ENCODE peak calls at places on chromosomes 3 and 15, in ten cellular contexts. V, P, Q, N, C, M, Z, O, K and E are unnamed samples.

GRCh38 chr3:194330579-194330978 is 20.5 kb downstream of the CPN2 start:
- DNase-seq in V (no peak), K (no peak), O (no peak), C (peak), M (no peak), Q (no peak), N (no peak), P (no peak), Z (no peak), E (peak)

GRCh38 chr3:104437891-104438290 is 928.8 kb upstream of the ALCAM start:
- DNase-seq in Z (peak), Q (no peak), M (no peak), K (no peak), V (no peak), P (no peak), C (no peak), O (peak), N (no peak), E (no peak)

GRCh38 chr15:71709808-71710418 is 100.4 kb upstream of the NR2E3 start:
- DNase-seq in Z (no peak), O (no peak), N (no peak), C (no peak), K (no peak), V (no peak), P (no peak), M (no peak), Q (no peak), E (no peak)

GRCh38 chr3:157129782-157130137 is 30.2 kb downstream of the CCNL1 start:
- DNase-seq in N (no peak), K (no peak), V (no peak), M (peak), O (peak), C (no peak), P (no peak), Z (peak), Q (no peak), E (no peak)

GRCh38 chr3:45312836-45313493 is 75.4 kb upstream of the LARS2 start:
- DNase-seq in C (no peak), O (no peak), K (no peak), V (no peak), Z (no peak), M (no peak), P (no peak), Q (no peak), N (no peak), E (no peak)

GRCh38 chr3:159763466-159764210 is 225.0 kb upstream of the IL12A start:
- DNase-seq in V (peak), C (peak), K (peak), P (peak), Q (no peak), N (peak), O (peak), Z (peak), M (peak), E (peak)

GRCh38 chr15:94324835-94325767 is 93.7 kb downstream of the MCTP2 start:
- DNase-seq in Z (no peak), P (no peak), V (no peak), O (no peak), K (no peak), C (no peak), M (no peak), Q (no peak), N (no peak), E (no peak)

GRCh38 chr3:35832140-35832571 is 192.8 kb downstream of the ARPP21 start:
- DNase-seq in P (no peak), O (no peak), C (no peak), K (no peak), Z (no peak), N (no peak), M (no peak), V (no peak), Q (no peak), E (no peak)

GRCh38 chr15:74482661-74483060 is 21.7 kb upstream of the UBL7 start:
- DNase-seq in Z (no peak), O (no peak), N (no peak), K (no peak), Q (no peak), M (no peak), V (no peak), P (no peak), C (no peak), E (no peak)

GRCh38 chr15:77037475-77038209 is 33.3 kb downstream of the TSPAN3 start:
- DNase-seq in O (no peak), M (no peak), Q (no peak), K (no peak), V (no peak), Z (no peak), P (no peak), C (peak), N (no peak), E (peak)

GRCh38 chr15:95284933-95285401 is 1045.5 kb upstream of the NR2F2 start:
- DNase-seq in P (no peak), V (no peak), O (peak), K (peak), M (no peak), Q (no peak), N (no peak), C (no peak), Z (no peak), E (no peak)

GRCh38 chr15:90000175-90000923 is 775 bp upstream of the ZNF710 start:
- DNase-seq in C (peak), P (no peak), Z (peak), V (no peak), K (peak), O (peak), Q (no peak), N (no peak), M (peak), E (peak)

GRCh38 chr3:192929755-192930491 is 12.3 kb upstream of the MB21D2 start:
- DNase-seq in M (no peak), V (no peak), O (peak), K (no peak), N (no peak), P (no peak), C (no peak), Q (no peak), Z (no peak), E (no peak)

GRCh38 chr15:77597804-77598453 is 34.8 kb downstream of the LINGO1 start:
- DNase-seq in C (no peak), N (no peak), Q (no peak), M (no peak), P (no peak), K (no peak), Z (no peak), V (no peak), O (no peak), E (no peak)

GRCh38 chr3:32097768-32098167 is 8.7 kb upstream of the GPD1L start:
- DNase-seq in C (no peak), M (no peak), P (no peak), V (no peak), Q (no peak), O (no peak), N (no peak), Z (no peak), K (no peak), E (no peak)